ENCODE peak calls at places on chromosomes 2 and 18, in nine cellular contexts. U is WTC11, H is fibroblast of villous mesenchyme, K is NCI-H1092 treated with DMSO at 0.1 percent for 48 hours, V is T-cell, A is SJSA1, Q is tibial artery, F is ovary, P is non-pigmented ciliary epithelial cell. L is an unnamed sample.

GRCh38 chr18:62784966-62785413 is 69.6 kb downstream of the PHLPP1 start:
- DNase-seq in Q (no peak), K (no peak), H (peak), V (no peak), A (no peak), U (no peak), P (no peak), F (peak), L (no peak)

GRCh38 chr2:156329031-156329921 is 3.2 kb downstream of the NR4A2 start:
- DNase-seq in Q (no peak), A (no peak), H (no peak), V (no peak), U (peak), K (no peak), P (no peak), F (peak), L (peak)

GRCh38 chr18:45627204-45627526 is 11.9 kb downstream of the SLC14A2 start:
- DNase-seq in F (no peak), V (no peak), H (no peak), A (no peak), K (no peak), U (no peak), Q (no peak), P (no peak), L (no peak)

GRCh38 chr2:240143801-240144648 is 3.6 kb upstream of the OTOS start:
- DNase-seq in Q (peak), H (peak), U (peak), K (peak), F (peak), V (peak), A (peak), P (no peak), L (peak)

GRCh38 chr2:96146881-96147592 is 1.8 kb upstream of the DUSP2 start:
- DNase-seq in Q (peak), V (no peak), A (no peak), F (peak), U (no peak), H (no peak), P (no peak), K (no peak), L (peak)

GRCh38 chr2:63862802-63863201 is 21.1 kb downstream of the UGP2 start:
- DNase-seq in H (peak), Q (no peak), P (no peak), U (no peak), V (no peak), A (no peak), F (no peak), K (no peak), L (no peak)

GRCh38 chr18:64474751-64475150 is 325.9 kb upstream of the LINC00305 start:
- DNase-seq in A (no peak), U (no peak), V (no peak), Q (no peak), H (no peak), F (peak), P (no peak), K (peak), L (no peak)

GRCh38 chr2:626491-627339 is 50.5 kb downstream of the TMEM18 start:
- DNase-seq in V (no peak), H (no peak), Q (no peak), U (no peak), A (no peak), F (no peak), P (no peak), K (no peak), L (no peak)

GRCh38 chr2:36589230-36589630 is 8.7 kb downstream of the FEZ2 start:
- DNase-seq in H (no peak), F (no peak), K (no peak), P (no peak), V (no peak), A (no peak), U (no peak), Q (no peak), L (no peak)

GRCh38 chr2:221676566-221677172 is 104.6 kb upstream of the EPHA4 start:
- DNase-seq in A (no peak), H (no peak), Q (no peak), F (no peak), U (no peak), V (no peak), K (no peak), P (no peak), L (no peak)

GRCh38 chr2:237697586-237698337 is 70.4 kb downstream of the LRRFIP1 start:
- DNase-seq in K (no peak), U (no peak), P (no peak), V (no peak), F (peak), H (peak), Q (no peak), A (no peak), L (no peak)

GRCh38 chr18:78501251-78501650 is 478.4 kb upstream of the SALL3 start:
- DNase-seq in K (no peak), F (no peak), A (no peak), P (no peak), V (no peak), Q (no peak), U (no peak), H (no peak), L (no peak)

GRCh38 chr2:28709101-28709500 is 42.5 kb upstream of the PPP1CB start:
- DNase-seq in F (no peak), H (peak), P (no peak), A (no peak), Q (peak), U (no peak), V (no peak), K (no peak), L (no peak)

GRCh38 chr2:53515435-53516332 is 251.9 kb upstream of the CHAC2 start:
- DNase-seq in A (no peak), F (no peak), K (peak), P (no peak), H (no peak), Q (no peak), V (no peak), U (peak), L (no peak)

GRCh38 chr2:23526114-23526513 is 141.1 kb downstream of the KLHL29 start:
- DNase-seq in V (no peak), F (no peak), H (no peak), K (no peak), A (no peak), U (no peak), Q (no peak), P (no peak), L (peak)

GRCh38 chr2:74528600-74529356 is 728 bp downstream of the AUP1 start:
- DNase-seq in Q (no peak), F (no peak), H (no peak), U (no peak), K (no peak), A (no peak), P (no peak), V (no peak), L (no peak)

GRCh38 chr2:27273123-27273522 is 2.1 kb upstream of the DNAJC5G start:
- DNase-seq in F (no peak), P (no peak), Q (no peak), A (no peak), H (no peak), V (no peak), K (no peak), U (no peak), L (no peak)

GRCh38 chr18:9869713-9870430 is 15.9 kb upstream of the TXNDC2 start:
- DNase-seq in F (peak), A (peak), P (no peak), K (no peak), Q (no peak), H (peak), U (no peak), V (no peak), L (no peak)

GRCh38 chr18:9838144-9838877 is 47.5 kb upstream of the TXNDC2 start:
- DNase-seq in F (no peak), V (no peak), P (no peak), A (no peak), U (peak), K (peak), H (no peak), Q (no peak), L (no peak)

GRCh38 chr2:217993055-217993645 is 9.6 kb downstream of the TNS1 start:
- DNase-seq in H (peak), Q (peak), K (no peak), A (no peak), U (no peak), P (peak), V (no peak), F (no peak), L (no peak)

GRCh38 chr2:166070231-166070630 is 57.6 kb downstream of the SCN1A start:
- DNase-seq in K (no peak), A (no peak), U (no peak), Q (no peak), F (no peak), H (no peak), V (no peak), P (no peak), L (no peak)

GRCh38 chr18:2223859-2224258 is 347.4 kb downstream of the METTL4 start:
- DNase-seq in V (no peak), A (no peak), K (peak), P (peak), F (no peak), Q (no peak), U (peak), H (peak), L (no peak)

GRCh38 chr18:23398401-23398800 is 54.7 kb upstream of the RIOK3 start:
- DNase-seq in U (no peak), V (no peak), Q (no peak), K (no peak), A (no peak), P (no peak), F (no peak), H (peak), L (no peak)

GRCh38 chr2:163347982-163348842 is 387.6 kb downstream of the FIGN start:
- DNase-seq in K (no peak), A (no peak), P (peak), V (no peak), U (peak), F (peak), H (peak), Q (peak), L (no peak)

GRCh38 chr2:28399289-28399688 is 6.6 kb downstream of the FOSL2 start:
- DNase-seq in A (no peak), Q (no peak), V (no peak), U (no peak), K (no peak), F (no peak), P (no peak), H (no peak), L (no peak)

GRCh38 chr2:62149708-62150107 is 46.2 kb upstream of the B3GNT2 start:
- DNase-seq in K (no peak), P (peak), H (peak), U (no peak), F (no peak), Q (no peak), A (no peak), V (no peak), L (no peak)

GRCh38 chr2:160423141-160423540 is 70.5 kb downstream of the RBMS1 start:
- DNase-seq in H (no peak), V (no peak), K (no peak), F (no peak), P (no peak), Q (no peak), A (no peak), U (no peak), L (no peak)

GRCh38 chr2:128298846-128299507 is 19.7 kb downstream of the HS6ST1 start:
- DNase-seq in H (no peak), K (no peak), U (no peak), A (no peak), P (no peak), V (no peak), Q (no peak), F (no peak), L (no peak)

GRCh38 chr2:74876081-74876886 is 42.4 kb downstream of the HK2 start:
- DNase-seq in Q (no peak), K (peak), V (peak), P (no peak), U (peak), H (peak), F (peak), A (no peak), L (peak)

GRCh38 chr2:68438455-68439303 is 28.4 kb downstream of the FBXO48 start:
- DNase-seq in U (no peak), P (no peak), F (no peak), Q (no peak), H (peak), V (no peak), A (no peak), K (no peak), L (no peak)

GRCh38 chr2:187453078-187453641 is 5.1 kb upstream of the CALCRL start:
- DNase-seq in P (no peak), H (peak), A (no peak), V (no peak), Q (no peak), U (no peak), F (no peak), K (peak), L (peak)

GRCh38 chr2:30738141-30738911 is 68.9 kb downstream of the CAPN13 start:
- DNase-seq in P (no peak), V (no peak), Q (peak), U (no peak), A (no peak), K (no peak), H (no peak), F (no peak), L (no peak)

GRCh38 chr2:219428469-219428868 is 6.2 kb upstream of the SPEG start:
- DNase-seq in Q (no peak), F (no peak), K (no peak), A (no peak), H (no peak), V (no peak), U (no peak), P (no peak), L (no peak)

GRCh38 chr2:198441876-198442275 is 637.5 kb downstream of the PLCL1 start:
- DNase-seq in H (no peak), K (no peak), A (no peak), F (no peak), V (no peak), U (no peak), P (peak), Q (no peak), L (no peak)

GRCh38 chr2:121471571-121472464 is 58.9 kb upstream of the RNU4ATAC start:
- DNase-seq in F (no peak), K (no peak), H (peak), U (no peak), P (peak), A (no peak), V (no peak), Q (no peak), L (no peak)

L was measured in stimulated activated naive CD4-positive, alpha-beta T cell.